ENCODE peak calls at places on chromosomes 6 and 20, in eight cellular contexts. Q is H9, O is GM23338, T is thoracic aorta, E is pancreas, B is AG04449, D is AG04450, H is cardiac muscle cell. F is an unnamed sample.

GRCh38 chr20:49306903-49307336 is 29.1 kb upstream of the ZNFX1 start:
- DNase-seq in Q (no peak), D (no peak), H (no peak), B (no peak), O (no peak), E (no peak), T (no peak), F (no peak)

GRCh38 chr6:157366648-157367047 is 14.3 kb upstream of the ZDHHC14 start:
- DNase-seq in B (no peak), E (no peak), D (no peak), Q (peak; percentile 37), O (no peak), H (no peak), T (no peak), F (no peak)

GRCh38 chr6:36285187-36285612 is 15.3 kb downstream of the PNPLA1 start:
- DNase-seq in O (peak; percentile 87), T (no peak), B (no peak), D (no peak), Q (peak; percentile 76), H (peak; percentile 44), E (no peak), F (no peak)

GRCh38 chr6:25136879-25137278 is 142.3 kb upstream of the CARMIL1 start:
- DNase-seq in Q (no peak), D (no peak), H (no peak), E (no peak), T (no peak), O (no peak), B (no peak), F (no peak)

GRCh38 chr6:73732845-73733675 is 37.1 kb downstream of the CD109 start:
- DNase-seq in D (peak; percentile 53), B (no peak), T (no peak), Q (peak; percentile 71), O (peak; percentile 83), H (peak; percentile 80), E (peak; percentile 43), F (peak; percentile 65)

GRCh38 chr6:12866422-12867029 is 150.0 kb downstream of the PHACTR1 start:
- DNase-seq in O (no peak), Q (no peak), H (no peak), E (no peak), T (no peak), D (no peak), B (no peak), F (no peak)

GRCh38 chr20:38050691-38051090 is 17.1 kb downstream of the RPRD1B start:
- DNase-seq in O (no peak), B (no peak), H (no peak), Q (no peak), T (no peak), E (no peak), D (no peak), F (no peak)

GRCh38 chr6:136587527-136587926 is 37.3 kb upstream of the MAP7 start:
- DNase-seq in B (no peak), Q (no peak), O (no peak), E (no peak), T (no peak), H (no peak), D (no peak), F (no peak)

GRCh38 chr6:94278146-94278545 is 858.8 kb upstream of the EPHA7 start:
- DNase-seq in T (no peak), B (no peak), Q (no peak), H (no peak), E (no peak), O (no peak), D (no peak), F (no peak)

GRCh38 chr6:106555767-106556166 is 73.5 kb downstream of the RTN4IP1 start:
- DNase-seq in Q (no peak), T (no peak), D (no peak), H (no peak), E (no peak), O (no peak), B (no peak), F (no peak)

GRCh38 chr20:60467771-60468170 is 509.5 kb downstream of the CDH26 start:
- DNase-seq in E (no peak), B (no peak), H (no peak), O (no peak), T (no peak), Q (peak; percentile 0), D (no peak), F (no peak)

GRCh38 chr6:44332585-44332984 is 9.9 kb upstream of the SPATS1 start:
- DNase-seq in Q (no peak), T (no peak), B (no peak), H (no peak), D (no peak), E (no peak), O (no peak), F (no peak)

GRCh38 chr20:59403261-59403961 is 103.0 kb downstream of the EDN3 start:
- DNase-seq in T (no peak), D (no peak), B (no peak), Q (peak; percentile 75), O (peak; percentile 75), H (peak; percentile 75), E (peak; percentile 81), F (no peak)

GRCh38 chr6:149140137-149140909 is 177.2 kb upstream of the TAB2 start:
- DNase-seq in E (no peak), O (no peak), B (no peak), D (no peak), H (no peak), T (no peak), Q (no peak), F (no peak)

DNA sequence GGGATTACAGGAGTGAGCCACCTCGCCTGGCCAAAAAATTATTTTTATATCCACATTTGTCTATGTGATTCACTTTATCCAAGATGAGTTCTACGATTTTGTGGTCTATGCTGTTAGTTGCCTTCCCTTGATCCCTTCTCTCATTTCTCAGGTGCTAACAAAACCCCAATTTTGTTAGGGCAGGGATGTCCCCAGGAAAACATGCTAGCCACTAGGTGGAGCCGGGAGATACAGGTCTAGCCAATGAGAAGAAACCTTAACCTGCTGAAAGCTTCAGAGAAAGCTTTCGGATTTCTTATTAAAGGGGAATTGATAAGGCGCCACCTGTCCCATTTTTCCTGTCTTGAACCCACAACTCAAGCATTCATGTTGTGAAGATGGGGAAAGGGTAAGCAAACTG is 167.4 kb upstream of the OLIG3 start:
- DNase-seq in Q (peak; percentile 45), D (no peak), O (peak; percentile 77), B (no peak), E (no peak), T (no peak), H (no peak), F (no peak)
- TF ChIP-seq CTCF in Q (peak; percentile 67), D (peak; percentile 52), O (peak; percentile 76), B (peak; percentile 38), E (no peak), T (peak; percentile 26), H (peak; percentile 68), F (peak; percentile 70)

DNA sequence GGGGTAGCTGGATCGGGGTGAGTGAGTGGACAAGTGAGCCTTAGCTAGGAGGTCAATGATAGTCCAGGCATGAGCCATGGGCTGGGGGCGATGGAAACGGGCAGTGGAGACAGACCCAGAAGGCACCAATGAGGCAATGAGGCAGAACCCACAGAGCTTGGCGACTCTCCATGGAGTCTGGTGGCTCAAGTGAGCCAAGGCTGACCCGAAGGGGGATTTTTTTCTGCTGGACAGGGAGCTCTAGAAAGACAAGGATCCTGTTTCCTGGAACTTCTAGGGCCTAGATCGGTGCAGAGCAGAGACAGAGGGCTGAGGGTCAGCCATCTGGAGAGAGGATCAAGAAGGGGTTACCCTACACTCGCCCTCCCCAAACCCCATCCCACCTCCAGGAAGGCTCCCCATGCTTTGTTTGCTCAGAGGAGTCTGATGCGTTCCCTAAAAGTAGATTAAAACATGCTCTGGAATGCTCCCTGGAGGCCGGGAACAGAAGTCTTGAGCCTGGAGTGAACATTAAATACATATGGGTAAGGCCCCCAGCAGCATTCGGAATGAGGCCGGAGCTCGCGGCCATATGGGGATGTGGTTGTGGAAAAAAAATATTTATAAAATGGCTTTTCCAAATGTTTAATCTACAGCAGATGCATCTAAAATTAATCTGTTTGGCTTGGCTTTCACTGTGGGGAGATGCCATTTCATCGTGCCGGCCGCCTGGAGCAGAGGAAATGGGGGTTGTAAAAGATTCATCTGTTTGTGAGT is 237.8 kb upstream of the PMEPA1 start:
- DNase-seq in E (no peak), B (peak; percentile 52), D (no peak), Q (no peak), O (no peak), T (no peak), H (no peak), F (peak; percentile 80)
- TF ChIP-seq CTCF in E (no peak), B (peak; percentile 7), D (no peak), Q (no peak), O (no peak), T (no peak), H (no peak), F (peak; percentile 19)

GRCh38 chr6:4814212-4814611 is 38.0 kb downstream of the CDYL start:
- DNase-seq in E (no peak), T (no peak), D (no peak), H (no peak), O (no peak), Q (no peak), B (no peak), F (no peak)

GRCh38 chr6:4818272-4818938 is 42.2 kb downstream of the CDYL start:
- DNase-seq in Q (no peak), D (no peak), B (no peak), O (no peak), H (no peak), E (no peak), T (no peak), F (no peak)

GRCh38 chr6:4815584-4815983 is 39.4 kb downstream of the CDYL start:
- DNase-seq in Q (no peak), T (no peak), B (no peak), E (no peak), H (no peak), D (no peak), O (no peak), F (no peak)

GRCh38 chr6:4817551-4817950 is 41.3 kb downstream of the CDYL start:
- DNase-seq in D (no peak), Q (no peak), H (no peak), T (no peak), O (no peak), E (no peak), B (no peak), F (peak; percentile 51)

DNA sequence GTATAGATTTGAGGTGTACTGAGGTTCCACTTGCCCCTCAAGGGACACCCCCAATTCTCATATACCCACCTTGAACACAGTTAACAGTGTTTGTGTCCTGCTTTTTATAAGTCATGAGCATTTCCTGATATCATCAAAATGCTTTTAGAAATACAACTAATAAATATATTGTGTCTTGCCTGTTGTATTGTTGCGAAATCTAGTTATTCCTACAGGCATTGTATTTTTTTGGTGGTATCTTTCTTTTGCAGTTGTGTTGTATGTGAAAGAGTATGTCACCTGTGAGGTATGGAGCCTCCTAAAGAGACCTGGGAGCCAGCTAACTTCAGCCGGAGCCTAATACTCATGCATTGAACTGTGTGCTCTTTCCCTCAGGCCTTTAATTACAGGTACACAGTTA is 40.7 kb downstream of the CDYL start:
- DNase-seq in B (no peak), H (no peak), T (no peak), D (no peak), Q (no peak), E (no peak), O (no peak), F (no peak)
- TF ChIP-seq CTCF in B (no peak), H (no peak), T (no peak), D (no peak), Q (no peak), E (no peak), O (no peak), F (no peak)

GRCh38 chr6:72175936-72176335 is 289.6 kb downstream of the RIMS1 start:
- DNase-seq in E (no peak), T (no peak), Q (no peak), O (no peak), H (no peak), B (no peak), D (peak; percentile 21), F (no peak)
- TF ChIP-seq CTCF in E (no peak), T (no peak), Q (no peak), O (no peak), H (no peak), B (no peak), D (no peak), F (no peak)